ENCODE peak calls at places on chromosomes 2 and 18, in six cellular contexts. One of them, this sample, is unnamed.

GRCh38 chr2:120624056-120624737 is 111.5 kb upstream of the GLI2 start:
- DNase-seq in NCI-H510A treated with DMSO at 0.1 percent for 48 hours: no peak
- DNase-seq in GOT3: no peak
- DNase-seq in frontal cortex: no peak
- DNase-seq in activated T-helper 1 cell treated with anti-CD3 and anti-CD28 coated beads, Interleukin-2, amount 50 U/mL, for 16 hours: no peak
- DNase-seq in stimulated activated naive B cell treated with anti-CD40 and anti-IgM and Interleukin-4, amounts not matched to agents 10 μg/mL and 1 μg/mL and 100 μg/mL, for 72 hours: no peak
- DNase-seq in this sample: no peak

GRCh38 chr18:75405341-75405740 is 22.2 kb downstream of the SMIM21 start:
- DNase-seq in NCI-H510A treated with DMSO at 0.1 percent for 48 hours: no peak
- DNase-seq in GOT3: no peak
- DNase-seq in frontal cortex: no peak
- DNase-seq in activated T-helper 1 cell treated with anti-CD3 and anti-CD28 coated beads, Interleukin-2, amount 50 U/mL, for 16 hours: no peak
- DNase-seq in stimulated activated naive B cell treated with anti-CD40 and anti-IgM and Interleukin-4, amounts not matched to agents 10 μg/mL and 1 μg/mL and 100 μg/mL, for 72 hours: no peak
- DNase-seq in this sample: no peak

GRCh38 chr18:40877096-40877495 is 1077.9 kb upstream of the PIK3C3 start:
- DNase-seq in NCI-H510A treated with DMSO at 0.1 percent for 48 hours: no peak
- DNase-seq in GOT3: no peak
- DNase-seq in frontal cortex: no peak
- DNase-seq in activated T-helper 1 cell treated with anti-CD3 and anti-CD28 coated beads, Interleukin-2, amount 50 U/mL, for 16 hours: no peak
- DNase-seq in stimulated activated naive B cell treated with anti-CD40 and anti-IgM and Interleukin-4, amounts not matched to agents 10 μg/mL and 1 μg/mL and 100 μg/mL, for 72 hours: no peak
- DNase-seq in this sample: no peak

GRCh38 chr2:240759454-240759853 is 60.6 kb downstream of the KIF1A start:
- DNase-seq in NCI-H510A treated with DMSO at 0.1 percent for 48 hours: no peak
- DNase-seq in GOT3: no peak
- DNase-seq in frontal cortex: no peak
- DNase-seq in activated T-helper 1 cell treated with anti-CD3 and anti-CD28 coated beads, Interleukin-2, amount 50 U/mL, for 16 hours: no peak
- DNase-seq in stimulated activated naive B cell treated with anti-CD40 and anti-IgM and Interleukin-4, amounts not matched to agents 10 μg/mL and 1 μg/mL and 100 μg/mL, for 72 hours: peak; percentile 84
- DNase-seq in this sample: no peak

GRCh38 chr2:120709608-120710041 is 26.0 kb upstream of the GLI2 start:
- DNase-seq in NCI-H510A treated with DMSO at 0.1 percent for 48 hours: no peak
- DNase-seq in GOT3: no peak
- DNase-seq in frontal cortex: no peak
- DNase-seq in activated T-helper 1 cell treated with anti-CD3 and anti-CD28 coated beads, Interleukin-2, amount 50 U/mL, for 16 hours: no peak
- DNase-seq in stimulated activated naive B cell treated with anti-CD40 and anti-IgM and Interleukin-4, amounts not matched to agents 10 μg/mL and 1 μg/mL and 100 μg/mL, for 72 hours: no peak
- DNase-seq in this sample: no peak

GRCh38 chr18:46378864-46379207 is 274.7 kb downstream of the HAUS1 start:
- DNase-seq in NCI-H510A treated with DMSO at 0.1 percent for 48 hours: no peak
- DNase-seq in GOT3: no peak
- DNase-seq in frontal cortex: no peak
- DNase-seq in activated T-helper 1 cell treated with anti-CD3 and anti-CD28 coated beads, Interleukin-2, amount 50 U/mL, for 16 hours: no peak
- DNase-seq in stimulated activated naive B cell treated with anti-CD40 and anti-IgM and Interleukin-4, amounts not matched to agents 10 μg/mL and 1 μg/mL and 100 μg/mL, for 72 hours: no peak
- DNase-seq in this sample: no peak

GRCh38 chr2:144454466-144455287 is 65.2 kb downstream of the ZEB2 start:
- DNase-seq in NCI-H510A treated with DMSO at 0.1 percent for 48 hours: no peak
- DNase-seq in GOT3: no peak
- DNase-seq in frontal cortex: no peak
- DNase-seq in activated T-helper 1 cell treated with anti-CD3 and anti-CD28 coated beads, Interleukin-2, amount 50 U/mL, for 16 hours: no peak
- DNase-seq in stimulated activated naive B cell treated with anti-CD40 and anti-IgM and Interleukin-4, amounts not matched to agents 10 μg/mL and 1 μg/mL and 100 μg/mL, for 72 hours: no peak
- DNase-seq in this sample: no peak

GRCh38 chr2:221372156-221372870 is 199.8 kb downstream of the EPHA4 start:
- DNase-seq in NCI-H510A treated with DMSO at 0.1 percent for 48 hours: no peak
- DNase-seq in GOT3: no peak
- DNase-seq in frontal cortex: peak; percentile 8
- DNase-seq in activated T-helper 1 cell treated with anti-CD3 and anti-CD28 coated beads, Interleukin-2, amount 50 U/mL, for 16 hours: no peak
- DNase-seq in stimulated activated naive B cell treated with anti-CD40 and anti-IgM and Interleukin-4, amounts not matched to agents 10 μg/mL and 1 μg/mL and 100 μg/mL, for 72 hours: no peak
- DNase-seq in this sample: no peak

GRCh38 chr2:121297217-121297830 is 12.3 kb upstream of the TFCP2L1 start:
- DNase-seq in NCI-H510A treated with DMSO at 0.1 percent for 48 hours: peak; percentile 64
- DNase-seq in GOT3: no peak
- DNase-seq in frontal cortex: peak; percentile 63
- DNase-seq in activated T-helper 1 cell treated with anti-CD3 and anti-CD28 coated beads, Interleukin-2, amount 50 U/mL, for 16 hours: no peak
- DNase-seq in stimulated activated naive B cell treated with anti-CD40 and anti-IgM and Interleukin-4, amounts not matched to agents 10 μg/mL and 1 μg/mL and 100 μg/mL, for 72 hours: no peak
- DNase-seq in this sample: peak; percentile 42

GRCh38 chr2:112085916-112086669 is 31.0 kb downstream of the TMEM87B start:
- DNase-seq in NCI-H510A treated with DMSO at 0.1 percent for 48 hours: no peak
- DNase-seq in GOT3: no peak
- DNase-seq in frontal cortex: no peak
- DNase-seq in activated T-helper 1 cell treated with anti-CD3 and anti-CD28 coated beads, Interleukin-2, amount 50 U/mL, for 16 hours: no peak
- DNase-seq in stimulated activated naive B cell treated with anti-CD40 and anti-IgM and Interleukin-4, amounts not matched to agents 10 μg/mL and 1 μg/mL and 100 μg/mL, for 72 hours: no peak
- DNase-seq in this sample: no peak

GRCh38 chr2:163338270-163338669 is 397.5 kb downstream of the FIGN start:
- DNase-seq in NCI-H510A treated with DMSO at 0.1 percent for 48 hours: no peak
- DNase-seq in GOT3: no peak
- DNase-seq in frontal cortex: no peak
- DNase-seq in activated T-helper 1 cell treated with anti-CD3 and anti-CD28 coated beads, Interleukin-2, amount 50 U/mL, for 16 hours: no peak
- DNase-seq in stimulated activated naive B cell treated with anti-CD40 and anti-IgM and Interleukin-4, amounts not matched to agents 10 μg/mL and 1 μg/mL and 100 μg/mL, for 72 hours: no peak
- DNase-seq in this sample: no peak

GRCh38 chr18:55764382-55764781 is 176.4 kb upstream of the TCF4 start:
- DNase-seq in NCI-H510A treated with DMSO at 0.1 percent for 48 hours: no peak
- DNase-seq in GOT3: no peak
- DNase-seq in frontal cortex: no peak
- DNase-seq in activated T-helper 1 cell treated with anti-CD3 and anti-CD28 coated beads, Interleukin-2, amount 50 U/mL, for 16 hours: no peak
- DNase-seq in stimulated activated naive B cell treated with anti-CD40 and anti-IgM and Interleukin-4, amounts not matched to agents 10 μg/mL and 1 μg/mL and 100 μg/mL, for 72 hours: no peak
- DNase-seq in this sample: no peak

GRCh38 chr18:6624271-6624670 is 105.2 kb upstream of the ARHGAP28 start:
- DNase-seq in NCI-H510A treated with DMSO at 0.1 percent for 48 hours: no peak
- DNase-seq in GOT3: no peak
- DNase-seq in frontal cortex: no peak
- DNase-seq in activated T-helper 1 cell treated with anti-CD3 and anti-CD28 coated beads, Interleukin-2, amount 50 U/mL, for 16 hours: no peak
- DNase-seq in stimulated activated naive B cell treated with anti-CD40 and anti-IgM and Interleukin-4, amounts not matched to agents 10 μg/mL and 1 μg/mL and 100 μg/mL, for 72 hours: no peak
- DNase-seq in this sample: no peak

GRCh38 chr18:68960355-68960754 is 162.5 kb downstream of the CCDC102B start:
- DNase-seq in NCI-H510A treated with DMSO at 0.1 percent for 48 hours: no peak
- DNase-seq in GOT3: no peak
- DNase-seq in frontal cortex: no peak
- DNase-seq in activated T-helper 1 cell treated with anti-CD3 and anti-CD28 coated beads, Interleukin-2, amount 50 U/mL, for 16 hours: no peak
- DNase-seq in stimulated activated naive B cell treated with anti-CD40 and anti-IgM and Interleukin-4, amounts not matched to agents 10 μg/mL and 1 μg/mL and 100 μg/mL, for 72 hours: no peak
- DNase-seq in this sample: no peak

GRCh38 chr2:171509945-171510731 is 12.1 kb upstream of the CYBRD1 start:
- DNase-seq in NCI-H510A treated with DMSO at 0.1 percent for 48 hours: no peak
- DNase-seq in GOT3: no peak
- DNase-seq in frontal cortex: no peak
- DNase-seq in activated T-helper 1 cell treated with anti-CD3 and anti-CD28 coated beads, Interleukin-2, amount 50 U/mL, for 16 hours: no peak
- DNase-seq in stimulated activated naive B cell treated with anti-CD40 and anti-IgM and Interleukin-4, amounts not matched to agents 10 μg/mL and 1 μg/mL and 100 μg/mL, for 72 hours: no peak
- DNase-seq in this sample: peak; percentile 30

GRCh38 chr2:19358242-19359020 is at the start of gene OSR1:
- DNase-seq in NCI-H510A treated with DMSO at 0.1 percent for 48 hours: peak; percentile 57
- DNase-seq in GOT3: peak; percentile 43
- DNase-seq in frontal cortex: peak; percentile 36
- DNase-seq in activated T-helper 1 cell treated with anti-CD3 and anti-CD28 coated beads, Interleukin-2, amount 50 U/mL, for 16 hours: no peak
- DNase-seq in stimulated activated naive B cell treated with anti-CD40 and anti-IgM and Interleukin-4, amounts not matched to agents 10 μg/mL and 1 μg/mL and 100 μg/mL, for 72 hours: no peak
- DNase-seq in this sample: no peak

GRCh38 chr2:222336442-222336841 is 37.6 kb upstream of the PAX3 start:
- DNase-seq in NCI-H510A treated with DMSO at 0.1 percent for 48 hours: no peak
- DNase-seq in GOT3: no peak
- DNase-seq in frontal cortex: no peak
- DNase-seq in activated T-helper 1 cell treated with anti-CD3 and anti-CD28 coated beads, Interleukin-2, amount 50 U/mL, for 16 hours: no peak
- DNase-seq in stimulated activated naive B cell treated with anti-CD40 and anti-IgM and Interleukin-4, amounts not matched to agents 10 μg/mL and 1 μg/mL and 100 μg/mL, for 72 hours: no peak
- DNase-seq in this sample: no peak

GRCh38 chr2:169406891-169407290 is 44.6 kb upstream of the LRP2 start:
- DNase-seq in NCI-H510A treated with DMSO at 0.1 percent for 48 hours: no peak
- DNase-seq in GOT3: no peak
- DNase-seq in frontal cortex: no peak
- DNase-seq in activated T-helper 1 cell treated with anti-CD3 and anti-CD28 coated beads, Interleukin-2, amount 50 U/mL, for 16 hours: no peak
- DNase-seq in stimulated activated naive B cell treated with anti-CD40 and anti-IgM and Interleukin-4, amounts not matched to agents 10 μg/mL and 1 μg/mL and 100 μg/mL, for 72 hours: no peak
- DNase-seq in this sample: no peak

GRCh38 chr2:72198532-72199241 is 51.0 kb upstream of the CYP26B1 start:
- DNase-seq in NCI-H510A treated with DMSO at 0.1 percent for 48 hours: no peak
- DNase-seq in GOT3: no peak
- DNase-seq in frontal cortex: no peak
- DNase-seq in activated T-helper 1 cell treated with anti-CD3 and anti-CD28 coated beads, Interleukin-2, amount 50 U/mL, for 16 hours: no peak
- DNase-seq in stimulated activated naive B cell treated with anti-CD40 and anti-IgM and Interleukin-4, amounts not matched to agents 10 μg/mL and 1 μg/mL and 100 μg/mL, for 72 hours: no peak
- DNase-seq in this sample: no peak

GRCh38 chr2:133193544-133193943 is 374.7 kb downstream of the NCKAP5 start:
- DNase-seq in NCI-H510A treated with DMSO at 0.1 percent for 48 hours: no peak
- DNase-seq in GOT3: no peak
- DNase-seq in frontal cortex: no peak
- DNase-seq in activated T-helper 1 cell treated with anti-CD3 and anti-CD28 coated beads, Interleukin-2, amount 50 U/mL, for 16 hours: no peak
- DNase-seq in stimulated activated naive B cell treated with anti-CD40 and anti-IgM and Interleukin-4, amounts not matched to agents 10 μg/mL and 1 μg/mL and 100 μg/mL, for 72 hours: no peak
- DNase-seq in this sample: no peak

GRCh38 chr2:120797421-120798289 is 62.0 kb downstream of the GLI2 start:
- DNase-seq in NCI-H510A treated with DMSO at 0.1 percent for 48 hours: no peak
- DNase-seq in GOT3: no peak
- DNase-seq in frontal cortex: no peak
- DNase-seq in activated T-helper 1 cell treated with anti-CD3 and anti-CD28 coated beads, Interleukin-2, amount 50 U/mL, for 16 hours: no peak
- DNase-seq in stimulated activated naive B cell treated with anti-CD40 and anti-IgM and Interleukin-4, amounts not matched to agents 10 μg/mL and 1 μg/mL and 100 μg/mL, for 72 hours: no peak
- DNase-seq in this sample: no peak

GRCh38 chr2:62046141-62046540 is 140.7 kb downstream of the COMMD1 start:
- DNase-seq in NCI-H510A treated with DMSO at 0.1 percent for 48 hours: no peak
- DNase-seq in GOT3: no peak
- DNase-seq in frontal cortex: no peak
- DNase-seq in activated T-helper 1 cell treated with anti-CD3 and anti-CD28 coated beads, Interleukin-2, amount 50 U/mL, for 16 hours: no peak
- DNase-seq in stimulated activated naive B cell treated with anti-CD40 and anti-IgM and Interleukin-4, amounts not matched to agents 10 μg/mL and 1 μg/mL and 100 μg/mL, for 72 hours: no peak
- DNase-seq in this sample: no peak

GRCh38 chr2:118095610-118096009 is 7.3 kb downstream of the INSIG2 start:
- DNase-seq in NCI-H510A treated with DMSO at 0.1 percent for 48 hours: no peak
- DNase-seq in GOT3: no peak
- DNase-seq in frontal cortex: no peak
- DNase-seq in activated T-helper 1 cell treated with anti-CD3 and anti-CD28 coated beads, Interleukin-2, amount 50 U/mL, for 16 hours: no peak
- DNase-seq in stimulated activated naive B cell treated with anti-CD40 and anti-IgM and Interleukin-4, amounts not matched to agents 10 μg/mL and 1 μg/mL and 100 μg/mL, for 72 hours: no peak
- DNase-seq in this sample: no peak

GRCh38 chr18:35862115-35862640 is 110.3 kb upstream of the RMP24 start:
- DNase-seq in NCI-H510A treated with DMSO at 0.1 percent for 48 hours: no peak
- DNase-seq in GOT3: no peak
- DNase-seq in frontal cortex: no peak
- DNase-seq in activated T-helper 1 cell treated with anti-CD3 and anti-CD28 coated beads, Interleukin-2, amount 50 U/mL, for 16 hours: no peak
- DNase-seq in stimulated activated naive B cell treated with anti-CD40 and anti-IgM and Interleukin-4, amounts not matched to agents 10 μg/mL and 1 μg/mL and 100 μg/mL, for 72 hours: no peak
- DNase-seq in this sample: no peak

GRCh38 chr2:104863585-104864279 is 9.8 kb downstream of the POU3F3 start:
- DNase-seq in NCI-H510A treated with DMSO at 0.1 percent for 48 hours: no peak
- DNase-seq in GOT3: no peak
- DNase-seq in frontal cortex: no peak
- DNase-seq in activated T-helper 1 cell treated with anti-CD3 and anti-CD28 coated beads, Interleukin-2, amount 50 U/mL, for 16 hours: no peak
- DNase-seq in stimulated activated naive B cell treated with anti-CD40 and anti-IgM and Interleukin-4, amounts not matched to agents 10 μg/mL and 1 μg/mL and 100 μg/mL, for 72 hours: no peak
- DNase-seq in this sample: no peak

GRCh38 chr2:103437161-103437560 is 675.3 kb downstream of the TMEM182 start:
- DNase-seq in NCI-H510A treated with DMSO at 0.1 percent for 48 hours: no peak
- DNase-seq in GOT3: no peak
- DNase-seq in frontal cortex: no peak
- DNase-seq in activated T-helper 1 cell treated with anti-CD3 and anti-CD28 coated beads, Interleukin-2, amount 50 U/mL, for 16 hours: no peak
- DNase-seq in stimulated activated naive B cell treated with anti-CD40 and anti-IgM and Interleukin-4, amounts not matched to agents 10 μg/mL and 1 μg/mL and 100 μg/mL, for 72 hours: no peak
- DNase-seq in this sample: no peak

GRCh38 chr2:150319632-150320555 is 167.6 kb downstream of the RND3 start:
- DNase-seq in NCI-H510A treated with DMSO at 0.1 percent for 48 hours: no peak
- DNase-seq in GOT3: no peak
- DNase-seq in frontal cortex: no peak
- DNase-seq in activated T-helper 1 cell treated with anti-CD3 and anti-CD28 coated beads, Interleukin-2, amount 50 U/mL, for 16 hours: no peak
- DNase-seq in stimulated activated naive B cell treated with anti-CD40 and anti-IgM and Interleukin-4, amounts not matched to agents 10 μg/mL and 1 μg/mL and 100 μg/mL, for 72 hours: no peak
- DNase-seq in this sample: no peak

GRCh38 chr18:26617151-26617554 is 68.8 kb upstream of the KCTD1 start:
- DNase-seq in NCI-H510A treated with DMSO at 0.1 percent for 48 hours: no peak
- DNase-seq in GOT3: no peak
- DNase-seq in frontal cortex: no peak
- DNase-seq in activated T-helper 1 cell treated with anti-CD3 and anti-CD28 coated beads, Interleukin-2, amount 50 U/mL, for 16 hours: no peak
- DNase-seq in stimulated activated naive B cell treated with anti-CD40 and anti-IgM and Interleukin-4, amounts not matched to agents 10 μg/mL and 1 μg/mL and 100 μg/mL, for 72 hours: no peak
- DNase-seq in this sample: peak; percentile 92

This sample was measured in PC-9.